ENCODE peak calls at places on chromosomes 16 and 17, in nine cellular contexts. V, W, H, T, J, A, Q, D and I are unnamed samples.
A peak's percentile ranks its signal among the peaks of the same experiment; 100 is the strongest.

GRCh38 chr17:15508466-15508865 is 41.0 kb upstream of the CDRT4 start:
- DNase-seq in V (no peak), W (no peak), H (no peak), T (no peak), J (no peak), A (no peak), Q (no peak), D (no peak), I (no peak)

GRCh38 chr16:78452030-78452429 is 352.6 kb downstream of the WWOX start:
- DNase-seq in V (no peak), W (no peak), H (no peak), T (no peak), J (no peak), A (no peak), Q (no peak), D (no peak), I (no peak)

GRCh38 chr17:79913451-79913850 is 74.2 kb upstream of the CBX4 start:
- DNase-seq in V (no peak), W (no peak), H (no peak), T (no peak), J (no peak), A (no peak), Q (no peak), D (no peak), I (no peak)

GRCh38 chr16:68069511-68070248 is 15.5 kb upstream of the NFATC3 start:
- DNase-seq in V (no peak), W (peak; percentile 68), H (no peak), T (no peak), J (no peak), A (peak; percentile 73), Q (no peak), D (no peak), I (peak; percentile 64)

GRCh38 chr16:77564791-77565390 is 130.1 kb upstream of the ADAMTS18 start:
- DNase-seq in V (no peak), W (no peak), H (no peak), T (no peak), J (peak; percentile 14), A (no peak), Q (no peak), D (no peak), I (no peak)

GRCh38 chr16:3771513-3771912 is 54.2 kb upstream of the TRAP1 start:
- DNase-seq in V (no peak), W (no peak), H (no peak), T (no peak), J (peak; percentile 40), A (no peak), Q (no peak), D (no peak), I (no peak)

GRCh38 chr17:57948555-57949420 is 6.4 kb downstream of the CUEDC1 start:
- DNase-seq in V (no peak), W (no peak), H (no peak), T (no peak), J (peak; percentile 98), A (no peak), Q (no peak), D (no peak), I (peak; percentile 51)

GRCh38 chr17:52079496-52079895 is 79.0 kb downstream of the CA10 start:
- DNase-seq in V (no peak), W (no peak), H (no peak), T (no peak), J (no peak), A (no peak), Q (no peak), D (no peak), I (no peak)

GRCh38 chr17:61259360-61259759 is 140.3 kb upstream of the TBX2 start:
- DNase-seq in V (no peak), W (no peak), H (no peak), T (no peak), J (no peak), A (no peak), Q (no peak), D (no peak), I (no peak)

GRCh38 chr17:13346996-13347762 is 254.6 kb downstream of the HS3ST3A1 start:
- DNase-seq in V (no peak), W (no peak), H (no peak), T (no peak), J (peak; percentile 79), A (no peak), Q (no peak), D (no peak), I (no peak)

GRCh38 chr17:77957215-77957868 is 1.2 kb upstream of the TNRC6C start:
- DNase-seq in V (no peak), W (no peak), H (no peak), T (no peak), J (peak; percentile 26), A (no peak), Q (peak; percentile 6), D (peak; percentile 16), I (no peak)

GRCh38 chr16:85720319-85720637 is 30.6 kb downstream of the C16orf74 start:
- DNase-seq in V (no peak), W (peak; percentile 27), H (no peak), T (no peak), J (no peak), A (no peak), Q (no peak), D (no peak), I (no peak)

GRCh38 chr16:24609740-24610420 is 70.5 kb downstream of the RBBP6 start:
- DNase-seq in V (no peak), W (peak; percentile 47), H (peak; percentile 60), T (peak; percentile 39), J (no peak), A (peak; percentile 63), Q (peak; percentile 83), D (peak; percentile 57), I (peak; percentile 33)

GRCh38 chr17:9994761-9995160 is 89.7 kb upstream of the RCVRN start:
- DNase-seq in V (no peak), W (no peak), H (no peak), T (no peak), J (no peak), A (no peak), Q (no peak), D (no peak), I (no peak)

GRCh38 chr17:32318071-32318470 is 23.9 kb downstream of the C17orf75 start:
- DNase-seq in V (no peak), W (no peak), H (no peak), T (no peak), J (no peak), A (no peak), Q (no peak), D (no peak), I (no peak)

GRCh38 chr16:56911771-56912541 is 20.0 kb upstream of the HERPUD1 start:
- DNase-seq in V (no peak), W (no peak), H (no peak), T (no peak), J (no peak), A (peak; percentile 27), Q (no peak), D (peak; percentile 36), I (peak; percentile 52)

GRCh38 chr16:11581677-11582076 is 5.0 kb downstream of the LITAF start:
- DNase-seq in V (no peak), W (no peak), H (no peak), T (no peak), J (no peak), A (no peak), Q (no peak), D (no peak), I (no peak)

GRCh38 chr17:49344914-49345313 is 17.1 kb downstream of the ZNF652 start:
- DNase-seq in V (no peak), W (no peak), H (no peak), T (no peak), J (no peak), A (no peak), Q (no peak), D (no peak), I (no peak)

GRCh38 chr17:77316191-77316641 is 175.4 kb downstream of the SEC14L1 start:
- DNase-seq in V (peak; percentile 85), W (no peak), H (peak; percentile 80), T (no peak), J (peak; percentile 54), A (peak; percentile 51), Q (peak; percentile 31), D (no peak), I (peak; percentile 52)

GRCh38 chr16:27945233-27945975 is 118.1 kb downstream of the GSG1L start:
- DNase-seq in V (no peak), W (no peak), H (peak; percentile 35), T (no peak), J (no peak), A (no peak), Q (no peak), D (no peak), I (no peak)

GRCh38 chr16:54930034-54930938 is at the start of gene IRX5:
- DNase-seq in V (peak; percentile 96), W (peak; percentile 84), H (peak; percentile 94), T (peak; percentile 71), J (peak; percentile 96), A (peak; percentile 80), Q (peak; percentile 97), D (peak; percentile 64), I (peak; percentile 95)
- TF ChIP-seq CTCF in V (no peak), W (no peak), H (peak; percentile 13), T (peak; percentile 40), J (no peak), A (no peak), Q (peak; percentile 2), D (no peak), I (peak; percentile 35)

GRCh38 chr17:56890390-56890789 is 23.5 kb downstream of the TRIM25 start:
- DNase-seq in V (no peak), W (no peak), H (no peak), T (no peak), J (no peak), A (no peak), Q (no peak), D (no peak), I (no peak)
- H3K27ac ChIP-seq in V (no peak overlapping the region), W (no peak overlapping the region), H (no peak overlapping the region), T (no peak overlapping the region), J (no peak overlapping the region), A (no peak overlapping the region), Q (no peak overlapping the region), D (no peak overlapping the region), I (no peak overlapping the region)

GRCh38 chr16:64011650-64012049 is 1110.2 kb downstream of the CDH11 start:
- DNase-seq in V (no peak), W (no peak), H (no peak), T (no peak), J (no peak), A (no peak), Q (no peak), D (no peak), I (no peak)

GRCh38 chr16:64012166-64012565 is 1109.7 kb downstream of the CDH11 start:
- DNase-seq in V (no peak), W (no peak), H (no peak), T (no peak), J (no peak), A (no peak), Q (no peak), D (no peak), I (no peak)

DNA sequence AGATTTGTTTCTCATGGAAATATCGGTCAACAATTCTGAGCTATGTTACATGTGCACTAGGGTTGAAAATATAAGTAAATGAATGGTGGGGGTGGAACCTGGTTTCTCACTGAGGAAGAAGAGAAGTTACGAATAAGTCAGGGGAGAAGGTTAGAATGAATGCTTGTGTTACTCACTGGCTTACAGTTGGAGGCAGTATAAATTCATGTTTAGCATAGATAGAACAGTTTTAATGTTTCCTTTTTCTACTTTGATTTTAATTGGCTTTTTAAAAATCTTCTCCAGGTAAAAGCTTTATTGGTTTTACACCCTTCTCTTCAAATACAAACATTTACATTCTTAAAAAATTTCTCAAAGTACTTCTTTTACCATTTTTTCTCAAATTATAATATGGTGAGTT is 1113.7 kb downstream of the CDH11 start:
- DNase-seq in V (no peak), W (no peak), H (no peak), T (no peak), J (no peak), A (no peak), Q (no peak), D (no peak), I (no peak)
- TF ChIP-seq CTCF in V (no peak), W (no peak), H (no peak), T (no peak), J (no peak), A (no peak), Q (no peak), D (no peak), I (no peak)

GRCh38 chr17:44360826-44361225 is 2.8 kb downstream of the FAM171A2 start:
- DNase-seq in V (no peak), W (no peak), H (no peak), T (no peak), J (no peak), A (peak; percentile 61), Q (peak; percentile 42), D (no peak), I (no peak)
- H3K27ac ChIP-seq in V (no peak overlapping the region), W (no peak overlapping the region), H (no peak overlapping the region), T (no peak overlapping the region), J (no peak overlapping the region), A (no peak overlapping the region), Q (no peak overlapping the region), D (no peak overlapping the region), I (no peak overlapping the region)